ENCODE peak calls at places on chromosomes 13 and 19, in four cellular contexts. O is HepG2, P is A549, R is K562. L is an unnamed sample.

GRCh38 chr13:113148940-113149503 is 9.4 kb upstream of the PROZ start:
- DNase-seq in O (no peak), P (no peak), R (no peak), L (no peak)

GRCh38 chr19:6802336-6803035 is 30.0 kb downstream of the VAV1 start:
- DNase-seq in R (peak), P (peak), O (no peak), L (no peak)

GRCh38 chr19:6956573-6956972 is 64.7 kb downstream of the MBD3L2B start:
- DNase-seq in P (no peak), O (no peak), R (no peak), L (no peak)

GRCh38 chr19:686589-687297 is 8.5 kb downstream of the PRSS57 start:
- DNase-seq in O (no peak), R (no peak), P (no peak), L (no peak)

GRCh38 chr19:14073925-14074838 is 1.6 kb downstream of the MISP3 start:
- DNase-seq in P (no peak), O (no peak), R (peak), L (no peak)

GRCh38 chr19:10538204-10538603 is 5.5 kb upstream of the ATG4D start:
- DNase-seq in P (no peak), R (no peak), O (no peak), L (no peak)

GRCh38 chr19:34260771-34261173 is 6.4 kb downstream of the GARRE1 start:
- DNase-seq in R (peak), P (no peak), O (no peak), L (no peak)

GRCh38 chr13:93865235-93865634 is 614.2 kb downstream of the DCT start:
- DNase-seq in P (no peak), R (no peak), O (no peak), L (no peak)

DNA sequence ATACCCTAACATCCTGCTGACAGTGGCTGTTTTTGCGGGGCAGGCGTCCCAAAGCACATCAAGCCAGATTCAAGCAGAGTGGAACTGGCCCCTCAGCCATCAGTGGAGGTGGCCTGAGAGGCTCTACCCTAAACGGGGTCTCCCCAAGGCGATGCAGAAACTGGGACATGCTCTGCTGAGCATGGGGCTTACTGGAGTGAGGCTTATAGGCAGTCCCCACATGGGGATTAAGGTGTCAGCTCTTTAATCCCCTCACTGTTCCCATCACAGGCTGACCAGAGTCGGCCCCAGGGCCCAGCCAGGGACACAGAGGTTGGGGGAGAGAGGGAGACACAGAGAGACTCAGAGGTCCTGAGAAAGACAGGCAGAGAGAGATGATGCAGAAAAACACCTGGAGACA is 17.0 kb downstream of the CYP2F1 start:
- DNase-seq in O (no peak), P (no peak), R (no peak), L (no peak)
- TF ChIP-seq HMGXB4 in O (no peak), P (no peak), R (no peak), L (no peak)

DNA sequence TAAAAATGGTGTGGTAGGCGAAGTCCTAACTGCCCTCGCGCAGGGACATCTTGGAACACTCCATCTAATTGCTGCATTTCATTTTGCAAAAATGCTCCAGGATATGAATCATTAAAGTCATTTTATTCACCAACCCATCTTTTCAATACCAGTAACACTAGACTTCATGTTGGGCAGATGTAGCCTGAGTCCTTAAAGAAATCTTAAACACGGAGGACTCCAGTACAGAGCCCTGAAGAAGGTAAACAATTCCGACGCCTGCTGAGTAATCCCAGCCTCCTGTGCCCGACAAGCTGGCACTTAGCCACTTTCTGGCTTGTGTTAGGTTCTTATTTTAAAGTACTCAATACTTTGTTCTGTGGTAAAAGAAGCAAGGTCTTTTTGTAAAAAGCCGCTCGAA is 58.0 kb upstream of the IRS2 start:
- DNase-seq in O (no peak), P (no peak), R (no peak), L (no peak)
- TF ChIP-seq ESRRA in O (no peak), P (no peak), R (no peak), L (no peak)

GRCh38 chr19:36837525-36837901 is 674 bp downstream of the ZNF790 start:
- DNase-seq in P (no peak), O (peak), R (no peak), L (no peak)
- TF ChIP-seq HMGXB4 in P (no peak), O (no peak), R (no peak), L (no peak)

GRCh38 chr19:2138061-2138728 is 13.2 kb downstream of the AP3D1 start:
- DNase-seq in O (no peak), P (no peak), R (no peak), L (no peak)

GRCh38 chr19:2142173-2142829 is 9.1 kb downstream of the AP3D1 start:
- DNase-seq in O (no peak), R (no peak), P (no peak), L (no peak)

GRCh38 chr19:2136796-2137195 is 14.6 kb downstream of the AP3D1 start:
- DNase-seq in P (no peak), R (no peak), O (no peak), L (no peak)

GRCh38 chr19:2140193-2140545 is 11.2 kb downstream of the AP3D1 start:
- DNase-seq in O (no peak), R (no peak), P (no peak), L (no peak)

GRCh38 chr19:2139385-2140192 is 11.8 kb downstream of the AP3D1 start:
- DNase-seq in O (no peak), P (no peak), R (no peak), L (no peak)
- TF ChIP-seq ESRRA in O (no peak), P (no peak), R (no peak), L (no peak)

L was measured in WTC11.